ENCODE peak calls at places on chromosomes 11 and 22, in five cellular contexts. One of them, this sample, is unnamed.

GRCh38 chr11:120221115-120221752 is 10.4 kb downstream of the OAF start:
- DNase-seq in mesendoderm: no peak
- DNase-seq in endothelial cell of umbilical vein: no peak
- DNase-seq in neuronal stem cell: no peak
- DNase-seq in SK-N-SH: no peak
- DNase-seq in this sample: no peak

GRCh38 chr22:27545071-27545470 is 256.5 kb downstream of the MN1 start:
- DNase-seq in mesendoderm: no peak
- DNase-seq in SK-N-SH: no peak
- DNase-seq in endothelial cell of umbilical vein: no peak
- DNase-seq in neuronal stem cell: no peak
- DNase-seq in this sample: no peak

GRCh38 chr11:100757636-100758035 is 70.5 kb downstream of the ARHGAP42 start:
- DNase-seq in mesendoderm: no peak
- DNase-seq in neuronal stem cell: no peak
- DNase-seq in endothelial cell of umbilical vein: no peak
- DNase-seq in SK-N-SH: no peak
- DNase-seq in this sample: no peak

GRCh38 chr11:130096823-130097222 is 27.1 kb downstream of the APLP2 start:
- DNase-seq in endothelial cell of umbilical vein: peak
- DNase-seq in neuronal stem cell: no peak
- DNase-seq in mesendoderm: no peak
- DNase-seq in SK-N-SH: peak
- DNase-seq in this sample: no peak

GRCh38 chr11:124551189-124551588 is 7.7 kb upstream of the OR8B12 start:
- DNase-seq in neuronal stem cell: no peak
- DNase-seq in mesendoderm: peak
- DNase-seq in SK-N-SH: no peak
- DNase-seq in endothelial cell of umbilical vein: no peak
- DNase-seq in this sample: no peak

GRCh38 chr22:39355080-39355479 is 5.3 kb downstream of the SYNGR1 start:
- DNase-seq in endothelial cell of umbilical vein: no peak
- DNase-seq in mesendoderm: no peak
- DNase-seq in neuronal stem cell: no peak
- DNase-seq in SK-N-SH: no peak
- DNase-seq in this sample: no peak

GRCh38 chr11:17528181-17528691 is 16.0 kb downstream of the USH1C start:
- DNase-seq in endothelial cell of umbilical vein: peak
- DNase-seq in SK-N-SH: peak
- DNase-seq in neuronal stem cell: no peak
- DNase-seq in mesendoderm: peak
- DNase-seq in this sample: peak

GRCh38 chr11:129932385-129933067 is 37.1 kb upstream of the NFRKB start:
- DNase-seq in endothelial cell of umbilical vein: no peak
- DNase-seq in mesendoderm: no peak
- DNase-seq in neuronal stem cell: no peak
- DNase-seq in SK-N-SH: no peak
- DNase-seq in this sample: no peak

GRCh38 chr11:69912911-69913451 is 93.8 kb upstream of the FGF3 start:
- DNase-seq in SK-N-SH: peak
- DNase-seq in endothelial cell of umbilical vein: no peak
- DNase-seq in neuronal stem cell: no peak
- DNase-seq in mesendoderm: no peak
- DNase-seq in this sample: peak

GRCh38 chr11:68373189-68373809 is 60.9 kb downstream of the LRP5 start:
- DNase-seq in endothelial cell of umbilical vein: no peak
- DNase-seq in SK-N-SH: peak
- DNase-seq in mesendoderm: no peak
- DNase-seq in neuronal stem cell: no peak
- DNase-seq in this sample: no peak

GRCh38 chr11:58907780-58908179 is 31.5 kb upstream of the GLYATL1 start:
- DNase-seq in endothelial cell of umbilical vein: no peak
- DNase-seq in SK-N-SH: no peak
- DNase-seq in mesendoderm: no peak
- DNase-seq in neuronal stem cell: no peak
- DNase-seq in this sample: no peak

GRCh38 chr11:106276126-106276525 is 198.7 kb downstream of the AASDHPPT start:
- DNase-seq in endothelial cell of umbilical vein: no peak
- DNase-seq in mesendoderm: no peak
- DNase-seq in neuronal stem cell: no peak
- DNase-seq in SK-N-SH: no peak
- DNase-seq in this sample: no peak

GRCh38 chr22:36456459-36456835 is 25.0 kb downstream of the TXN2 start:
- DNase-seq in neuronal stem cell: no peak
- DNase-seq in SK-N-SH: no peak
- DNase-seq in mesendoderm: no peak
- DNase-seq in endothelial cell of umbilical vein: no peak
- DNase-seq in this sample: no peak

GRCh38 chr22:28594784-28595324 is 84.8 kb downstream of the TTC28 start:
- DNase-seq in endothelial cell of umbilical vein: peak
- DNase-seq in neuronal stem cell: peak
- DNase-seq in SK-N-SH: peak
- DNase-seq in mesendoderm: peak
- DNase-seq in this sample: peak

GRCh38 chr22:35808377-35808776 is 90.7 kb downstream of the APOL5 start:
- DNase-seq in endothelial cell of umbilical vein: no peak
- DNase-seq in mesendoderm: no peak
- DNase-seq in SK-N-SH: no peak
- DNase-seq in neuronal stem cell: no peak
- DNase-seq in this sample: no peak

GRCh38 chr11:1752907-1753425 is 2.6 kb upstream of the IFITM10 start:
- DNase-seq in mesendoderm: no peak
- DNase-seq in SK-N-SH: peak
- DNase-seq in neuronal stem cell: no peak
- DNase-seq in endothelial cell of umbilical vein: no peak
- DNase-seq in this sample: no peak

GRCh38 chr11:66706989-66707388 is 22.0 kb downstream of the SPTBN2 start:
- DNase-seq in SK-N-SH: no peak
- DNase-seq in endothelial cell of umbilical vein: no peak
- DNase-seq in mesendoderm: no peak
- DNase-seq in neuronal stem cell: no peak
- DNase-seq in this sample: no peak

GRCh38 chr11:102653744-102654291 is 28.7 kb upstream of the MMP20 start:
- DNase-seq in neuronal stem cell: no peak
- DNase-seq in SK-N-SH: no peak
- DNase-seq in endothelial cell of umbilical vein: no peak
- DNase-seq in mesendoderm: no peak
- DNase-seq in this sample: no peak

GRCh38 chr11:34825315-34825669 is 90.9 kb downstream of the APIP start:
- DNase-seq in mesendoderm: no peak
- DNase-seq in neuronal stem cell: no peak
- DNase-seq in SK-N-SH: no peak
- DNase-seq in endothelial cell of umbilical vein: no peak
- DNase-seq in this sample: no peak

GRCh38 chr22:49052023-49052538 is 775.6 kb downstream of the BRD1 start:
- DNase-seq in SK-N-SH: no peak
- DNase-seq in endothelial cell of umbilical vein: no peak
- DNase-seq in neuronal stem cell: no peak
- DNase-seq in mesendoderm: no peak
- DNase-seq in this sample: no peak

GRCh38 chr11:117657801-117658200 is 139.2 kb downstream of the DSCAML1 start:
- DNase-seq in mesendoderm: peak
- DNase-seq in endothelial cell of umbilical vein: no peak
- DNase-seq in SK-N-SH: no peak
- DNase-seq in neuronal stem cell: no peak
- DNase-seq in this sample: no peak

GRCh38 chr11:18792827-18793226 is 1.2 kb upstream of the PTPN5 start:
- DNase-seq in mesendoderm: no peak
- DNase-seq in SK-N-SH: no peak
- DNase-seq in neuronal stem cell: no peak
- DNase-seq in endothelial cell of umbilical vein: no peak
- DNase-seq in this sample: no peak

GRCh38 chr11:18790820-18791174 is 801 bp downstream of the PTPN5 start:
- DNase-seq in mesendoderm: peak
- DNase-seq in neuronal stem cell: no peak
- DNase-seq in SK-N-SH: no peak
- DNase-seq in endothelial cell of umbilical vein: no peak
- DNase-seq in this sample: no peak

GRCh38 chr11:18791175-18792065 is at the start of gene PTPN5:
- DNase-seq in mesendoderm: peak
- DNase-seq in endothelial cell of umbilical vein: no peak
- DNase-seq in SK-N-SH: peak
- DNase-seq in neuronal stem cell: peak
- DNase-seq in this sample: no peak

GRCh38 chr11:18789942-18790341 is 1.7 kb downstream of the PTPN5 start:
- DNase-seq in neuronal stem cell: no peak
- DNase-seq in mesendoderm: no peak
- DNase-seq in endothelial cell of umbilical vein: no peak
- DNase-seq in SK-N-SH: no peak
- DNase-seq in this sample: no peak

DNA sequence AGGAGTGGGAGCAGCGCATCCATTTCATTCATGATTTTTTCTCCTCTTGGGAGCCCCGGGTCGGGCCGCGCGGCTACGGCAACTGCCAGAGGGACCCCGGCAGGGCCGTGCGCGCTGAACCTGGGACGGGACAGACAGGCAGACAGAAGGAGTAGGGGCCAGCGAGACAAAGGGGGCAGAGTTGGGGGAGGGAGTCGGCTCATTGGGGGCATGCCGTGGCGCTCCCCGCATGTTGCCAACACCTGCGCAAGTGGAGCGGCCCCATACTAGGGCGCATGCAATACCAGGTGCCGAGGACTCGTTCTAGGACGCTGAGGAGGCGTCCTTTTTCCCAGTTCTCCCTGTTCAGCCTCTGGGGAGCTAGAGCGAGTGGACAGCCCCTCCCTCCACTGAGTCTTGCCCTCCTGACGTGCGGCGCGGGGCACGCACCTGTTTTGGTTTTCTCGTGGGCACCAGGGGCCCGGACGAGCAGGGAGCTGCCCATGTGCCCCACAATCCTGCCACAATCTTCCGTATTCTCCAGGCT is 531 bp upstream of the PTPN5 start:
- DNase-seq in neuronal stem cell: peak
- DNase-seq in SK-N-SH: no peak
- DNase-seq in endothelial cell of umbilical vein: no peak
- DNase-seq in mesendoderm: peak
- DNase-seq in this sample: no peak
- H3K27ac ChIP-seq in neuronal stem cell: peak
- H3K27ac ChIP-seq in SK-N-SH: no peak
- H3K27ac ChIP-seq in endothelial cell of umbilical vein: no peak
- H3K27ac ChIP-seq in mesendoderm: no peak
- H3K27ac ChIP-seq in this sample: no peak

GRCh38 chr11:64722141-64723050 is 601 bp downstream of the NRXN2 start:
- DNase-seq in mesendoderm: no peak
- DNase-seq in endothelial cell of umbilical vein: no peak
- DNase-seq in SK-N-SH: peak
- DNase-seq in neuronal stem cell: no peak
- DNase-seq in this sample: no peak

GRCh38 chr11:64723117-64723906 is at the start of gene NRXN2:
- DNase-seq in SK-N-SH: peak
- DNase-seq in endothelial cell of umbilical vein: peak
- DNase-seq in mesendoderm: peak
- DNase-seq in neuronal stem cell: peak
- DNase-seq in this sample: peak

GRCh38 chr11:64724863-64725535 is 2.0 kb upstream of the NRXN2 start:
- DNase-seq in endothelial cell of umbilical vein: no peak
- DNase-seq in mesendoderm: no peak
- DNase-seq in SK-N-SH: no peak
- DNase-seq in neuronal stem cell: no peak
- DNase-seq in this sample: no peak

GRCh38 chr11:64725601-64726139 is 2.7 kb upstream of the NRXN2 start:
- DNase-seq in endothelial cell of umbilical vein: no peak
- DNase-seq in mesendoderm: peak
- DNase-seq in neuronal stem cell: no peak
- DNase-seq in SK-N-SH: no peak
- DNase-seq in this sample: no peak

DNA sequence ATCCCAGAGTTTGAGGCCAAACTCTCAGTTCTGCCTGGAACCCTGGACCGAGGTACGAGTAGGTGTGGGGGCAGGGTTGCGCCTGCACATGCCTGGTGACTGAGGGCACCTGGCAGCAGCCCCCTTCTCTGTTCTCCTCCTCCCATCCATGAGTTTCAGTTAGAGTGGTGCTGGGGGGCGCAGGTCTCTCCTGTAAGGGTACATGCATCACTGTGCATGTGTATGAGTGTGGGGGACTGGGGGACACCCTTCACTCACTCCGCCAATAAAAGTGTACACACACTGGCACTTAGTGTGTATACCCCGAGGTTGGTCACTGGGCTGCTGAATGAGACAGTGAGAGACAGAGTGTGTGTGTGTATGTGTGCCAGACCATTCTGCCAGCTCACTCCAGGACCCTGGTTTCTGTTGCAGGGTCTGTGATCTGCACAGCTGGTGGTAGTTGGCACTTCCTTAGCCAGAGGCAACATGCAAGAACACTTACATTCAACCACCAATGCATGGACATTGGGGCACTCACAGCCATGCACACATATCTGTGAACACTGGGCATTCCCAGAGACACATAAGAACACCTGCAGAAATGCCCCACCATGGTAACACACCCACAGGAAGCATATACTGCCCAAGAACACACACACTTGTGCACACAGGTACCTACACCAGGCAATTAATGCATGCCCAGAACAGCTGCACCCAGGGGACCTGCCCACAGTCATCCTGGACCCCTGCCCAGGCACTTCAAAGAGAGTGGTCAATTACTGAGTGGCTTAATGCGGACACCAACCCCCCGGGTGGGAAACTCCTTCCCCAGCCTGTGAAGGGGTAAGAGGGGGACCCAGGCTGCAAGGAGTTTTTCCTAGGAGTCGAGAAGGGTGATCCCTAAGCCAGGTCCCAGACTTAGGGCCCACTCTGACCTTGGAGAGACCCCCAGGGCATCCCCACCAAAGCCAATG is 1.2 kb upstream of the NRXN2 start:
- DNase-seq in neuronal stem cell: no peak
- DNase-seq in endothelial cell of umbilical vein: no peak
- DNase-seq in SK-N-SH: peak
- DNase-seq in mesendoderm: no peak
- DNase-seq in this sample: no peak
- H3K9ac ChIP-seq in neuronal stem cell: no peak
- H3K9ac ChIP-seq in endothelial cell of umbilical vein: no peak
- H3K9ac ChIP-seq in SK-N-SH: no peak
- H3K9ac ChIP-seq in mesendoderm: no peak
- H3K9ac ChIP-seq in this sample: no peak

GRCh38 chr11:85991514-85991913 is 77.4 kb downstream of the PICALM start:
- DNase-seq in mesendoderm: no peak
- DNase-seq in neuronal stem cell: no peak
- DNase-seq in SK-N-SH: no peak
- DNase-seq in endothelial cell of umbilical vein: no peak
- DNase-seq in this sample: no peak

DNA sequence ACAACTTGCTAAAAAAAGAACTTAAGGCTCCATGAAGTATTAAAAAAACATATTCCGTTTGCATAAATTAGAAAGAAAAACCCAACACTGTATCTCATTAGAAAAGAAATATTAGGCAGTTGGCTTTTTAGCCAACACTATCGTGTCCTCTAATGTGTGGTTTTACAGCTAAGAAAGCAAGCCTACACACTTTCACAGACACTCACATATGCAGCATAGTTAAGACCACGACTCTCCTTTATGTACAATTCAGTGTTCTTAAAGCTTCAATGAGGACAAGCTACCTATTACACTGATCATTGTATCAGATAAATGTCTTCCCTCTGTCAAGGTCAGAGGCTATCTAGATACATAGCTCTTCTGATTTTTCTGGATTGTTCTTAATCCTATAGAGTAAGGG is 80.1 kb downstream of the PICALM start:
- DNase-seq in endothelial cell of umbilical vein: no peak
- DNase-seq in SK-N-SH: no peak
- DNase-seq in neuronal stem cell: no peak
- DNase-seq in mesendoderm: no peak
- DNase-seq in this sample: no peak
- H3K27ac ChIP-seq in endothelial cell of umbilical vein: no peak
- H3K27ac ChIP-seq in SK-N-SH: no peak
- H3K27ac ChIP-seq in neuronal stem cell: no peak
- H3K27ac ChIP-seq in mesendoderm: no peak
- H3K27ac ChIP-seq in this sample: no peak

GRCh38 chr11:44759743-44760476 is 33.1 kb downstream of the TSPAN18 start:
- DNase-seq in endothelial cell of umbilical vein: no peak
- DNase-seq in mesendoderm: no peak
- DNase-seq in SK-N-SH: no peak
- DNase-seq in neuronal stem cell: no peak
- DNase-seq in this sample: no peak
- H3K9ac ChIP-seq in endothelial cell of umbilical vein: no peak
- H3K9ac ChIP-seq in mesendoderm: no peak
- H3K9ac ChIP-seq in SK-N-SH: no peak
- H3K9ac ChIP-seq in neuronal stem cell: no peak
- H3K9ac ChIP-seq in this sample: no peak